ENCODE peak calls at places on chromosome 18, in ten cellular contexts. One of them, this sample, is unnamed.

GRCh38 chr18:48137354-48138208 is 207.1 kb upstream of the SMAD2 start:
- DNase-seq in GM12878: no peak
- DNase-seq in stimulated activated CD8-positive, alpha-beta memory T cell treated with anti-CD3 and anti-CD28 coated beads, Interleukin-4, amount 100 ng/mL, for 24 hours: no peak
- DNase-seq in activated naive CD4-positive, alpha-beta T cell treated with anti-CD3 and anti-CD28 coated beads, Interleukin-2, amount 50 U/mL, for 16 hours: no peak
- DNase-seq in CD4-positive, alpha-beta T cell: no peak
- DNase-seq in effector memory CD8-positive, alpha-beta T cell: no peak
- DNase-seq in MV-4-11: no peak
- DNase-seq in ovary: no peak
- DNase-seq in astrocyte of the spinal cord: no peak
- DNase-seq in amniotic stem cell: no peak
- DNase-seq in this sample: no peak

GRCh38 chr18:68972176-68972575 is 174.3 kb downstream of the CCDC102B start:
- DNase-seq in GM12878: no peak
- DNase-seq in stimulated activated CD8-positive, alpha-beta memory T cell treated with anti-CD3 and anti-CD28 coated beads, Interleukin-4, amount 100 ng/mL, for 24 hours: no peak
- DNase-seq in activated naive CD4-positive, alpha-beta T cell treated with anti-CD3 and anti-CD28 coated beads, Interleukin-2, amount 50 U/mL, for 16 hours: no peak
- DNase-seq in CD4-positive, alpha-beta T cell: no peak
- DNase-seq in effector memory CD8-positive, alpha-beta T cell: no peak
- DNase-seq in MV-4-11: no peak
- DNase-seq in ovary: no peak
- DNase-seq in astrocyte of the spinal cord: no peak
- DNase-seq in amniotic stem cell: no peak
- DNase-seq in this sample: no peak

GRCh38 chr18:8949206-8949605 is 153.3 kb upstream of the NDUFV2 start:
- DNase-seq in GM12878: no peak
- DNase-seq in stimulated activated CD8-positive, alpha-beta memory T cell treated with anti-CD3 and anti-CD28 coated beads, Interleukin-4, amount 100 ng/mL, for 24 hours: no peak
- DNase-seq in activated naive CD4-positive, alpha-beta T cell treated with anti-CD3 and anti-CD28 coated beads, Interleukin-2, amount 50 U/mL, for 16 hours: no peak
- DNase-seq in CD4-positive, alpha-beta T cell: no peak
- DNase-seq in effector memory CD8-positive, alpha-beta T cell: no peak
- DNase-seq in MV-4-11: no peak
- DNase-seq in ovary: no peak
- DNase-seq in astrocyte of the spinal cord: no peak
- DNase-seq in amniotic stem cell: no peak
- DNase-seq in this sample: no peak

GRCh38 chr18:10304853-10305252 is 149.6 kb upstream of the APCDD1 start:
- DNase-seq in GM12878: no peak
- DNase-seq in stimulated activated CD8-positive, alpha-beta memory T cell treated with anti-CD3 and anti-CD28 coated beads, Interleukin-4, amount 100 ng/mL, for 24 hours: no peak
- DNase-seq in activated naive CD4-positive, alpha-beta T cell treated with anti-CD3 and anti-CD28 coated beads, Interleukin-2, amount 50 U/mL, for 16 hours: no peak
- DNase-seq in CD4-positive, alpha-beta T cell: no peak
- DNase-seq in effector memory CD8-positive, alpha-beta T cell: no peak
- DNase-seq in MV-4-11: peak
- DNase-seq in ovary: no peak
- DNase-seq in astrocyte of the spinal cord: peak
- DNase-seq in amniotic stem cell: no peak
- DNase-seq in this sample: peak

GRCh38 chr18:10797882-10798281 is 272.1 kb downstream of the NAPG start:
- DNase-seq in GM12878: no peak
- DNase-seq in stimulated activated CD8-positive, alpha-beta memory T cell treated with anti-CD3 and anti-CD28 coated beads, Interleukin-4, amount 100 ng/mL, for 24 hours: no peak
- DNase-seq in activated naive CD4-positive, alpha-beta T cell treated with anti-CD3 and anti-CD28 coated beads, Interleukin-2, amount 50 U/mL, for 16 hours: no peak
- DNase-seq in CD4-positive, alpha-beta T cell: no peak
- DNase-seq in effector memory CD8-positive, alpha-beta T cell: no peak
- DNase-seq in MV-4-11: no peak
- DNase-seq in ovary: no peak
- DNase-seq in astrocyte of the spinal cord: no peak
- DNase-seq in amniotic stem cell: no peak
- DNase-seq in this sample: no peak

GRCh38 chr18:31738460-31739407 is 21.9 kb downstream of the SLC25A52 start:
- DNase-seq in GM12878: no peak
- DNase-seq in stimulated activated CD8-positive, alpha-beta memory T cell treated with anti-CD3 and anti-CD28 coated beads, Interleukin-4, amount 100 ng/mL, for 24 hours: no peak
- DNase-seq in activated naive CD4-positive, alpha-beta T cell treated with anti-CD3 and anti-CD28 coated beads, Interleukin-2, amount 50 U/mL, for 16 hours: no peak
- DNase-seq in CD4-positive, alpha-beta T cell: no peak
- DNase-seq in effector memory CD8-positive, alpha-beta T cell: no peak
- DNase-seq in MV-4-11: no peak
- DNase-seq in ovary: no peak
- DNase-seq in astrocyte of the spinal cord: no peak
- DNase-seq in amniotic stem cell: no peak
- DNase-seq in this sample: no peak

GRCh38 chr18:77501266-77501665 is 251.6 kb downstream of the GALR1 start:
- DNase-seq in GM12878: no peak
- DNase-seq in stimulated activated CD8-positive, alpha-beta memory T cell treated with anti-CD3 and anti-CD28 coated beads, Interleukin-4, amount 100 ng/mL, for 24 hours: no peak
- DNase-seq in activated naive CD4-positive, alpha-beta T cell treated with anti-CD3 and anti-CD28 coated beads, Interleukin-2, amount 50 U/mL, for 16 hours: no peak
- DNase-seq in CD4-positive, alpha-beta T cell: no peak
- DNase-seq in effector memory CD8-positive, alpha-beta T cell: no peak
- DNase-seq in MV-4-11: no peak
- DNase-seq in ovary: no peak
- DNase-seq in astrocyte of the spinal cord: no peak
- DNase-seq in amniotic stem cell: no peak
- DNase-seq in this sample: no peak

GRCh38 chr18:60090170-60090569 is 190.4 kb downstream of the PMAIP1 start:
- DNase-seq in GM12878: no peak
- DNase-seq in stimulated activated CD8-positive, alpha-beta memory T cell treated with anti-CD3 and anti-CD28 coated beads, Interleukin-4, amount 100 ng/mL, for 24 hours: no peak
- DNase-seq in activated naive CD4-positive, alpha-beta T cell treated with anti-CD3 and anti-CD28 coated beads, Interleukin-2, amount 50 U/mL, for 16 hours: no peak
- DNase-seq in CD4-positive, alpha-beta T cell: no peak
- DNase-seq in effector memory CD8-positive, alpha-beta T cell: no peak
- DNase-seq in MV-4-11: peak
- DNase-seq in ovary: no peak
- DNase-seq in astrocyte of the spinal cord: no peak
- DNase-seq in amniotic stem cell: no peak
- DNase-seq in this sample: peak

GRCh38 chr18:58183226-58183625 is 139.2 kb downstream of the NEDD4L start:
- DNase-seq in GM12878: no peak
- DNase-seq in stimulated activated CD8-positive, alpha-beta memory T cell treated with anti-CD3 and anti-CD28 coated beads, Interleukin-4, amount 100 ng/mL, for 24 hours: no peak
- DNase-seq in activated naive CD4-positive, alpha-beta T cell treated with anti-CD3 and anti-CD28 coated beads, Interleukin-2, amount 50 U/mL, for 16 hours: no peak
- DNase-seq in CD4-positive, alpha-beta T cell: no peak
- DNase-seq in effector memory CD8-positive, alpha-beta T cell: no peak
- DNase-seq in MV-4-11: no peak
- DNase-seq in ovary: no peak
- DNase-seq in astrocyte of the spinal cord: no peak
- DNase-seq in amniotic stem cell: no peak
- DNase-seq in this sample: no peak

GRCh38 chr18:35344736-35345459 is 678 bp upstream of the ZNF24 start:
- DNase-seq in GM12878: no peak
- DNase-seq in stimulated activated CD8-positive, alpha-beta memory T cell treated with anti-CD3 and anti-CD28 coated beads, Interleukin-4, amount 100 ng/mL, for 24 hours: no peak
- DNase-seq in activated naive CD4-positive, alpha-beta T cell treated with anti-CD3 and anti-CD28 coated beads, Interleukin-2, amount 50 U/mL, for 16 hours: no peak
- DNase-seq in CD4-positive, alpha-beta T cell: no peak
- DNase-seq in effector memory CD8-positive, alpha-beta T cell: no peak
- DNase-seq in MV-4-11: no peak
- DNase-seq in ovary: peak
- DNase-seq in astrocyte of the spinal cord: no peak
- DNase-seq in amniotic stem cell: no peak
- DNase-seq in this sample: no peak

GRCh38 chr18:24055009-24055804 is 40.7 kb downstream of the TTC39C start:
- DNase-seq in GM12878: no peak
- DNase-seq in stimulated activated CD8-positive, alpha-beta memory T cell treated with anti-CD3 and anti-CD28 coated beads, Interleukin-4, amount 100 ng/mL, for 24 hours: no peak
- DNase-seq in activated naive CD4-positive, alpha-beta T cell treated with anti-CD3 and anti-CD28 coated beads, Interleukin-2, amount 50 U/mL, for 16 hours: no peak
- DNase-seq in CD4-positive, alpha-beta T cell: no peak
- DNase-seq in effector memory CD8-positive, alpha-beta T cell: no peak
- DNase-seq in MV-4-11: no peak
- DNase-seq in ovary: no peak
- DNase-seq in astrocyte of the spinal cord: no peak
- DNase-seq in amniotic stem cell: no peak
- DNase-seq in this sample: no peak

GRCh38 chr18:44959013-44959412 is 278.3 kb downstream of the SETBP1 start:
- DNase-seq in GM12878: no peak
- DNase-seq in stimulated activated CD8-positive, alpha-beta memory T cell treated with anti-CD3 and anti-CD28 coated beads, Interleukin-4, amount 100 ng/mL, for 24 hours: no peak
- DNase-seq in activated naive CD4-positive, alpha-beta T cell treated with anti-CD3 and anti-CD28 coated beads, Interleukin-2, amount 50 U/mL, for 16 hours: no peak
- DNase-seq in CD4-positive, alpha-beta T cell: no peak
- DNase-seq in effector memory CD8-positive, alpha-beta T cell: no peak
- DNase-seq in MV-4-11: no peak
- DNase-seq in ovary: no peak
- DNase-seq in astrocyte of the spinal cord: no peak
- DNase-seq in amniotic stem cell: no peak
- DNase-seq in this sample: no peak

GRCh38 chr18:11251891-11252270 is 102.5 kb upstream of the PIEZO2 start:
- DNase-seq in GM12878: no peak
- DNase-seq in stimulated activated CD8-positive, alpha-beta memory T cell treated with anti-CD3 and anti-CD28 coated beads, Interleukin-4, amount 100 ng/mL, for 24 hours: no peak
- DNase-seq in activated naive CD4-positive, alpha-beta T cell treated with anti-CD3 and anti-CD28 coated beads, Interleukin-2, amount 50 U/mL, for 16 hours: no peak
- DNase-seq in CD4-positive, alpha-beta T cell: no peak
- DNase-seq in effector memory CD8-positive, alpha-beta T cell: no peak
- DNase-seq in MV-4-11: peak
- DNase-seq in ovary: no peak
- DNase-seq in astrocyte of the spinal cord: peak
- DNase-seq in amniotic stem cell: no peak
- DNase-seq in this sample: no peak

GRCh38 chr18:80244956-80245730 is 2.2 kb downstream of the PARD6G start:
- DNase-seq in GM12878: no peak
- DNase-seq in stimulated activated CD8-positive, alpha-beta memory T cell treated with anti-CD3 and anti-CD28 coated beads, Interleukin-4, amount 100 ng/mL, for 24 hours: no peak
- DNase-seq in activated naive CD4-positive, alpha-beta T cell treated with anti-CD3 and anti-CD28 coated beads, Interleukin-2, amount 50 U/mL, for 16 hours: no peak
- DNase-seq in CD4-positive, alpha-beta T cell: no peak
- DNase-seq in effector memory CD8-positive, alpha-beta T cell: no peak
- DNase-seq in MV-4-11: no peak
- DNase-seq in ovary: no peak
- DNase-seq in astrocyte of the spinal cord: no peak
- DNase-seq in amniotic stem cell: no peak
- DNase-seq in this sample: no peak

GRCh38 chr18:2114289-2114688 is 457.0 kb downstream of the METTL4 start:
- DNase-seq in GM12878: no peak
- DNase-seq in stimulated activated CD8-positive, alpha-beta memory T cell treated with anti-CD3 and anti-CD28 coated beads, Interleukin-4, amount 100 ng/mL, for 24 hours: no peak
- DNase-seq in activated naive CD4-positive, alpha-beta T cell treated with anti-CD3 and anti-CD28 coated beads, Interleukin-2, amount 50 U/mL, for 16 hours: no peak
- DNase-seq in CD4-positive, alpha-beta T cell: no peak
- DNase-seq in effector memory CD8-positive, alpha-beta T cell: no peak
- DNase-seq in MV-4-11: no peak
- DNase-seq in ovary: no peak
- DNase-seq in astrocyte of the spinal cord: no peak
- DNase-seq in amniotic stem cell: no peak
- DNase-seq in this sample: no peak

GRCh38 chr18:62018034-62018760 is 125.4 kb upstream of the RNF152 start:
- DNase-seq in GM12878: no peak
- DNase-seq in stimulated activated CD8-positive, alpha-beta memory T cell treated with anti-CD3 and anti-CD28 coated beads, Interleukin-4, amount 100 ng/mL, for 24 hours: no peak
- DNase-seq in activated naive CD4-positive, alpha-beta T cell treated with anti-CD3 and anti-CD28 coated beads, Interleukin-2, amount 50 U/mL, for 16 hours: no peak
- DNase-seq in CD4-positive, alpha-beta T cell: no peak
- DNase-seq in effector memory CD8-positive, alpha-beta T cell: no peak
- DNase-seq in MV-4-11: no peak
- DNase-seq in ovary: peak
- DNase-seq in astrocyte of the spinal cord: peak
- DNase-seq in amniotic stem cell: peak
- DNase-seq in this sample: no peak

GRCh38 chr18:21389283-21389682 is 147.3 kb downstream of the GREB1L start:
- DNase-seq in GM12878: no peak
- DNase-seq in stimulated activated CD8-positive, alpha-beta memory T cell treated with anti-CD3 and anti-CD28 coated beads, Interleukin-4, amount 100 ng/mL, for 24 hours: no peak
- DNase-seq in activated naive CD4-positive, alpha-beta T cell treated with anti-CD3 and anti-CD28 coated beads, Interleukin-2, amount 50 U/mL, for 16 hours: no peak
- DNase-seq in CD4-positive, alpha-beta T cell: no peak
- DNase-seq in effector memory CD8-positive, alpha-beta T cell: no peak
- DNase-seq in MV-4-11: no peak
- DNase-seq in ovary: no peak
- DNase-seq in astrocyte of the spinal cord: no peak
- DNase-seq in amniotic stem cell: no peak
- DNase-seq in this sample: peak

GRCh38 chr18:12013186-12013916 is 32.0 kb downstream of the IMPA2 start:
- DNase-seq in GM12878: no peak
- DNase-seq in stimulated activated CD8-positive, alpha-beta memory T cell treated with anti-CD3 and anti-CD28 coated beads, Interleukin-4, amount 100 ng/mL, for 24 hours: no peak
- DNase-seq in activated naive CD4-positive, alpha-beta T cell treated with anti-CD3 and anti-CD28 coated beads, Interleukin-2, amount 50 U/mL, for 16 hours: no peak
- DNase-seq in CD4-positive, alpha-beta T cell: no peak
- DNase-seq in effector memory CD8-positive, alpha-beta T cell: no peak
- DNase-seq in MV-4-11: no peak
- DNase-seq in ovary: no peak
- DNase-seq in astrocyte of the spinal cord: no peak
- DNase-seq in amniotic stem cell: no peak
- DNase-seq in this sample: no peak